ENCODE peak calls at places on chromosomes 4 and X, in seven cellular contexts. I is CD8-positive, alpha-beta T cell; D is MM.1S; B is uterus; X is A673; T is GM23248; J is astrocyte. V is an unnamed sample. For H3K9me3, the result is how much of the 10 kb centered on the place peaks cover.

GRCh38 chrX:130120746-130121504 is 10.6 kb upstream of the ELF4 start:
- DNase-seq in J (peak), B (peak), X (peak), I (peak), T (peak), D (peak), V (peak)

GRCh38 chr4:14180983-14181601 is 553.6 kb upstream of the BOD1L1 start:
- DNase-seq in J (peak), I (no peak), D (no peak), B (no peak), X (no peak), T (no peak), V (no peak)

GRCh38 chrX:49876750-49877149 is 2.5 kb upstream of the USP27X start:
- DNase-seq in D (peak), X (peak), B (no peak), I (peak), J (no peak), T (peak), V (no peak)

GRCh38 chrX:22969416-22969815 is 30.3 kb upstream of the DDX53 start:
- DNase-seq in D (peak), T (no peak), J (peak), I (no peak), B (no peak), X (no peak), V (no peak)

GRCh38 chr4:100945789-100946188 is 401.5 kb downstream of the PPP3CA start:
- DNase-seq in T (no peak), X (no peak), D (no peak), B (no peak), J (no peak), I (no peak), V (no peak)

GRCh38 chr4:15552557-15553362 is 83.1 kb downstream of the CC2D2A start:
- DNase-seq in J (no peak), X (no peak), D (no peak), I (no peak), B (no peak), T (no peak), V (no peak)

GRCh38 chrX:373641-374471 is 12.9 kb downstream of the PPP2R3B start:
- DNase-seq in X (peak), B (no peak), D (no peak), I (peak), J (peak), T (peak), V (peak)

GRCh38 chr4:8897768-8898167 is 26.1 kb upstream of the HMX1 start:
- DNase-seq in J (no peak), T (peak), I (no peak), X (no peak), B (no peak), D (no peak), V (no peak)

GRCh38 chr4:48991357-48991756 is 5.3 kb downstream of the CWH43 start:
- DNase-seq in J (no peak), T (no peak), X (no peak), D (no peak), I (no peak), B (no peak), V (no peak)

GRCh38 chrX:134685662-134686061 is 27.4 kb upstream of the PLAC1 start:
- DNase-seq in J (peak), I (no peak), X (no peak), B (no peak), D (no peak), T (peak), V (no peak)

GRCh38 chrX:103356023-103356798 is at the start of gene TCEAL9:
- DNase-seq in T (peak), J (peak), B (peak), D (no peak), X (peak), I (peak), V (peak)

GRCh38 chrX:52353838-52354237 is 15.0 kb upstream of the XAGE2 start:
- DNase-seq in D (no peak), B (no peak), T (no peak), I (no peak), J (no peak), X (peak), V (no peak)

GRCh38 chr4:56186808-56187523 is 200.3 kb downstream of the AASDH start:
- DNase-seq in D (no peak), X (no peak), B (no peak), T (no peak), J (no peak), I (no peak), V (no peak)

GRCh38 chr4:187188118-187188517 is 464.5 kb upstream of the FAT1 start:
- DNase-seq in T (no peak), I (no peak), D (peak), J (no peak), X (no peak), B (no peak), V (no peak)

GRCh38 chr4:173752610-173753009 is 222.6 kb upstream of the HAND2 start:
- DNase-seq in J (no peak), D (peak), B (no peak), I (no peak), T (peak), X (peak), V (no peak)

GRCh38 chrX:19791562-19791961 is 95.8 kb downstream of the SH3KBP1 start:
- DNase-seq in J (peak), D (no peak), T (peak), I (no peak), X (no peak), B (no peak), V (no peak)

GRCh38 chr4:98117363-98117762 is 25.9 kb downstream of the STPG2 start:
- DNase-seq in J (no peak), T (no peak), X (no peak), B (no peak), D (no peak), I (no peak), V (no peak)

GRCh38 chr4:71847300-71847699 is 63.4 kb upstream of the GC start:
- DNase-seq in X (no peak), I (no peak), T (no peak), J (no peak), B (no peak), D (no peak), V (no peak)

GRCh38 chr4:137694138-137694537 is 161.8 kb upstream of the PCDH18 start:
- DNase-seq in T (peak), B (peak), J (peak), I (no peak), D (no peak), X (no peak), V (no peak)

GRCh38 chr4:169993531-169993930 is 32.7 kb downstream of the MFAP3L start:
- DNase-seq in X (no peak), J (no peak), D (no peak), I (no peak), T (no peak), B (no peak), V (no peak)

GRCh38 chrX:15761564-15762191 is 23.6 kb downstream of the CA5B start:
- DNase-seq in X (peak), J (no peak), I (peak), T (peak), B (no peak), D (peak), V (no peak)

GRCh38 chrX:110341189-110342035 is 17.2 kb upstream of the RTL9 start:
- DNase-seq in D (no peak), B (no peak), T (peak), I (no peak), X (peak), J (peak), V (no peak)

GRCh38 chrX:70970482-70970999 is 39.6 kb upstream of the SLC7A3 start:
- DNase-seq in D (peak), B (no peak), T (peak), X (peak), I (no peak), J (peak), V (no peak)

GRCh38 chr4:7434766-7435150 is at the start of gene PSAPL1:
- DNase-seq in B (no peak), X (no peak), I (no peak), T (peak), D (no peak), J (peak), V (peak)

GRCh38 chrX:39766882-39767281 is 330.9 kb downstream of the BCOR start:
- DNase-seq in T (no peak), B (no peak), X (no peak), J (peak), D (no peak), I (no peak), V (peak)

GRCh38 chr4:127857641-127858040 is 23.1 kb upstream of the PLK4 start:
- DNase-seq in I (no peak), T (no peak), J (no peak), B (no peak), D (no peak), X (no peak), V (no peak)

GRCh38 chrX:25015486-25016360 is at the start of gene ARX:
- DNase-seq in X (peak), B (no peak), I (no peak), J (peak), D (no peak), T (peak), V (peak)

GRCh38 chr4:16669036-16669435 is 229.4 kb downstream of the LDB2 start:
- DNase-seq in B (peak), T (peak), I (no peak), D (no peak), X (no peak), J (no peak), V (no peak)

DNA sequence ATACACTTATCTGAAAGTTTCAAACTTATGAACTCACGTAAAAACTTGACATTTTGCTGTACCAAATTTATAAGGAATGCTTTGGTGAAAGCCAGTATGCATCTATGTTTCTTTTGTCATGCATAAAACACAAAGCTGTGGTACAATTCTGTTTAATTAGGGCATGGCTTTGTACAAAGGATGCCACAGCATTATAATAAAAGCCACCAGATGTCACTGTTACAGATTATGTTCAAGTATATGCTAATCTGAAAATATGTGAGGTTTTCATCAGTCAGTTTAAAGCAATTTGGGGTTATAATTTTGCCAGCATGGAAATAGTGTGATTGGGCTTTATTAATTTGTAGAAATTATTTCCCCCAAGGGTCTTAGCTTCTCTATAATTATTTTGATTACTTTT is 69.0 kb downstream of the ATOH1 start:
- DNase-seq in J (no peak), X (peak), B (no peak), T (peak), D (peak), I (no peak), V (no peak)
- H3K27ac ChIP-seq in J (no peak), X (no peak), B (no peak), T (no peak), D (no peak), I (no peak), V (no peak)

DNA sequence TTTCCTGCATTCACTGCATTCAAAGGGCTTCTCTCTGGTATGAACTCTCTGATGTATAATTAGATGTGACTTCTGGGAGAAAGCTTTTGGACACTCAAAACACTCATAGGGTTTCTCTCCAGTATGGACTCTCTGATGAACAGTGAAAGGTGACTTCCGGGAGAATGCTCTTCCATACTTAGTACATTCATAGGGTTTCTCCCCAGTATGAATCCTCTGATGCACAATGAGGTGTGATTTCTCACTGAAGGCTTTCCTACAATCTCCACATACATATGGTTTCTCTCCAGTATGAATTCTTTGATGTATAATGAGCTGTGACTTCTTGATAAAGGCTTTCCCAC is 12.2 kb downstream of the ZNF630 start:
- DNase-seq in T (no peak), J (no peak), B (no peak), I (no peak), D (no peak), X (no peak), V (no peak)
- H3K9me3 ChIP-seq in T (under half), J (under half), B (under half), I (under half), D (under half), X (under half), V (under half)

GRCh38 chrX:153732406-153732805 is 7.8 kb downstream of the ABCD1 start:
- DNase-seq in J (no peak), I (no peak), T (peak), X (no peak), D (no peak), B (no peak), V (no peak)
- H3K27ac ChIP-seq in J (no peak), I (no peak), T (no peak), X (no peak), D (no peak), B (no peak), V (no peak)

DNA sequence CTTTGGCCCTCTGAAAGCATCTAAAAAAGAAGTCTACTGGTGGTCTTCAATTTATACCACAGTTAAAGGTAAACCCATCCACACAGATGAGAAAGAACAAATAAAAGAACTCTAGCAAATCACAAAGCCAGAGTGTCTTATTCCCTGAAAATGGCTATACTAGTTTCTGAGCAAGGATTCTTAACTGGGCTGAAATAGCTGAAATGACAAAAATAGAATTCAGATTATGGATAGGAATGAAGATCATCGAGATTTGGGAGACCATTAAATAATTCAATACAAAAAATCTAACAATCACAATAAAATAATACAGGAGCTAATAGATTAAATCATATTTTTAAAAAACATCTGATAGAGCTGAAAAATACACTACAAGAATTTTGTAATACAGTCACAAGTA is 11.8 kb downstream of the PF4 start:
- DNase-seq in T (no peak), X (no peak), J (no peak), D (no peak), I (no peak), B (no peak), V (no peak)
- H3K9me3 ChIP-seq in T (under half), X (under half), J (under half), D (under half), I (under half), B (under half), V (under half)